ENCODE peak calls at places on chromosomes 11 and 22, in five cellular contexts. One of them, this sample, is unnamed.

GRCh38 chr22:27245056-27245455 is 556.5 kb downstream of the MN1 start:
- DNase-seq in ovary: no peak
- DNase-seq in kidney: no peak
- DNase-seq in IMR-90: no peak
- DNase-seq in uterus: no peak
- DNase-seq in this sample: no peak

GRCh38 chr11:25775608-25776007 is 556.3 kb upstream of the ANO3 start:
- DNase-seq in uterus: no peak
- DNase-seq in IMR-90: no peak
- DNase-seq in ovary: no peak
- DNase-seq in kidney: no peak
- DNase-seq in this sample: no peak

GRCh38 chr22:49203091-49203862 is 624.4 kb downstream of the BRD1 start:
- DNase-seq in uterus: peak; percentile 1
- DNase-seq in ovary: no peak
- DNase-seq in IMR-90: no peak
- DNase-seq in kidney: peak; percentile 45
- DNase-seq in this sample: no peak

GRCh38 chr22:37128555-37129281 is 19.2 kb upstream of the TMPRSS6 start:
- DNase-seq in kidney: no peak
- DNase-seq in uterus: no peak
- DNase-seq in IMR-90: no peak
- DNase-seq in ovary: no peak
- DNase-seq in this sample: no peak

GRCh38 chr11:3155691-3156258 is 9.3 kb downstream of the OSBPL5 start:
- DNase-seq in IMR-90: no peak
- DNase-seq in uterus: no peak
- DNase-seq in kidney: peak; percentile 67
- DNase-seq in ovary: peak; percentile 16
- DNase-seq in this sample: no peak

GRCh38 chr11:8321876-8322275 is 58.2 kb upstream of the LMO1 start:
- DNase-seq in kidney: no peak
- DNase-seq in ovary: no peak
- DNase-seq in IMR-90: no peak
- DNase-seq in uterus: no peak
- DNase-seq in this sample: no peak

GRCh38 chr11:35321111-35321510 is 98.2 kb downstream of the SLC1A2 start:
- DNase-seq in kidney: no peak
- DNase-seq in IMR-90: no peak
- DNase-seq in uterus: no peak
- DNase-seq in ovary: no peak
- DNase-seq in this sample: no peak

GRCh38 chr22:48772286-48772907 is 1055.3 kb downstream of the BRD1 start:
- DNase-seq in kidney: no peak
- DNase-seq in ovary: no peak
- DNase-seq in IMR-90: no peak
- DNase-seq in uterus: no peak
- DNase-seq in this sample: no peak

GRCh38 chr22:34429314-34429713 is 509.0 kb upstream of the LARGE1 start:
- DNase-seq in ovary: no peak
- DNase-seq in uterus: no peak
- DNase-seq in IMR-90: no peak
- DNase-seq in kidney: no peak
- DNase-seq in this sample: no peak

GRCh38 chr22:39405346-39406085 is 5.9 kb downstream of the TAB1 start:
- DNase-seq in IMR-90: peak; percentile 65
- DNase-seq in kidney: peak; percentile 73
- DNase-seq in ovary: peak; percentile 64
- DNase-seq in uterus: peak; percentile 34
- DNase-seq in this sample: peak; percentile 37
- TF ChIP-seq CTCF in IMR-90: peak; percentile 33
- TF ChIP-seq CTCF in kidney: no peak
- TF ChIP-seq CTCF in ovary: no peak
- TF ChIP-seq CTCF in uterus: no peak
- TF ChIP-seq CTCF in this sample: no peak

GRCh38 chr11:101439488-101439887 is 144.3 kb downstream of the TRPC6 start:
- DNase-seq in ovary: no peak
- DNase-seq in kidney: no peak
- DNase-seq in uterus: no peak
- DNase-seq in IMR-90: no peak
- DNase-seq in this sample: no peak
- TF ChIP-seq CTCF in ovary: no peak
- TF ChIP-seq CTCF in kidney: no peak
- TF ChIP-seq CTCF in uterus: no peak
- TF ChIP-seq CTCF in IMR-90: peak; percentile 2
- TF ChIP-seq CTCF in this sample: no peak

DNA sequence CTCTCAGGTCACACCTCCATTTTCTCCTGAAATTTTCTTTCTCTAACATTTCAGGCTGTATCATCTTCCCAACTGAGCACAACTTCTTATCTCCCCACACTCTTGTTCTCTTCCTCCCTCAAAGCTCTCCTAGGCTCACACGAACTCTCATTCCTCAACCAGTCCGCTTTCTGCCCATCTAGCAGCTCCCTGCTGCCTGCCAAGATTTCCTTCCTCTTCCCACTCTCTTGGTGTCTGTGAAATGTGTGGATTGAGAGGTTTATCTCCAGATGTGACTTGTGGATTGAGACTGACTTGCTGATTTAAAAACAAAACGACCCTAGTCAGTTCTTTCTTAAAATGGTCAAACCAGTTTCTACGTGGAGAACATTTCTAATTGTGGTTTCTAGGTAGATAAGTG is 106.3 kb downstream of the MTNR1B start:
- DNase-seq in IMR-90: no peak
- DNase-seq in ovary: no peak
- DNase-seq in uterus: no peak
- DNase-seq in kidney: no peak
- DNase-seq in this sample: no peak
- TF ChIP-seq CTCF in IMR-90: no peak
- TF ChIP-seq CTCF in ovary: no peak
- TF ChIP-seq CTCF in uterus: no peak
- TF ChIP-seq CTCF in kidney: no peak
- TF ChIP-seq CTCF in this sample: no peak

GRCh38 chr11:111582881-111583280 is 19.4 kb upstream of the SIK2 start:
- DNase-seq in uterus: no peak
- DNase-seq in ovary: no peak
- DNase-seq in IMR-90: peak; percentile 74
- DNase-seq in kidney: no peak
- DNase-seq in this sample: no peak

GRCh38 chr11:111585371-111585770 is 16.9 kb upstream of the SIK2 start:
- DNase-seq in kidney: no peak
- DNase-seq in IMR-90: peak; percentile 90
- DNase-seq in uterus: no peak
- DNase-seq in ovary: no peak
- DNase-seq in this sample: no peak

GRCh38 chr11:111589114-111589513 is 13.1 kb upstream of the SIK2 start:
- DNase-seq in kidney: no peak
- DNase-seq in ovary: no peak
- DNase-seq in uterus: no peak
- DNase-seq in IMR-90: no peak
- DNase-seq in this sample: no peak

GRCh38 chr11:111582163-111582562 is 20.1 kb upstream of the SIK2 start:
- DNase-seq in IMR-90: no peak
- DNase-seq in uterus: no peak
- DNase-seq in kidney: no peak
- DNase-seq in ovary: no peak
- DNase-seq in this sample: no peak

GRCh38 chr11:111586305-111586915 is 15.8 kb upstream of the SIK2 start:
- DNase-seq in kidney: no peak
- DNase-seq in ovary: no peak
- DNase-seq in IMR-90: peak; percentile 66
- DNase-seq in uterus: peak; percentile 57
- DNase-seq in this sample: no peak
- TF ChIP-seq CTCF in kidney: peak; percentile 62
- TF ChIP-seq CTCF in ovary: no peak
- TF ChIP-seq CTCF in IMR-90: peak; percentile 63
- TF ChIP-seq CTCF in uterus: peak; percentile 52
- TF ChIP-seq CTCF in this sample: no peak

DNA sequence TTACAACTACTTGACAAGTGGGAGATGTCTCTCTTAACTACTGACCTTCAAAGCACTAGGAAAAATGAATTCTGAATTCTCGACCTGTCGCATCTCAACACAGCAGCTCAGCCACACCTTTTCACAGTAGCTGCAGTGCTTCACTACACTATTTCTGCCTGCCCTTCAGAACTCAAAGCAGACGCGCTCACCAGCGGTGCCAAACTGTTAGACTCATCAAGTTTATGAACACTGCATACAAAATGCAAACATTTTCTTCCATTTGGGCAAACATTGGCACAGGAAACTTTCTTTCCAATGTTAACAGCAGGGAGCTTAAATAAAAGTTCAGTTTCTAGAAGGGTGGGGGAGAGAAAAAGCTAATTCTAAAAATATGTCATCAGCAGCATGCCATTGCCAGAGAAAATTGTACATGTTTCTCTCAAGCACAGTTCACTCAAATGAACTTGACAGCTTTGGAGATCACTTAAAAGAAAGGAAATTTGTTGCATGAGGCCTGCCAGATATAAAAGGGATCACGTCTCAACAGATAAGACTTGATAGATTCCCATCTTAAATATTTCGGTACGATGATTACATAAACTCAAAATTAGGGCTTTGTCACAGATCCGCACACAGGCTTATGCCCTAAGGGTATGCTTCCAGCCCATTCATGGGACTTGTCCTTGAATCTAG is 82.7 kb downstream of the CADM1 start:
- DNase-seq in uterus: no peak
- DNase-seq in kidney: no peak
- DNase-seq in IMR-90: no peak
- DNase-seq in ovary: no peak
- DNase-seq in this sample: no peak
- TF ChIP-seq CTCF in uterus: no peak
- TF ChIP-seq CTCF in kidney: no peak
- TF ChIP-seq CTCF in IMR-90: no peak
- TF ChIP-seq CTCF in ovary: no peak
- TF ChIP-seq CTCF in this sample: no peak

DNA sequence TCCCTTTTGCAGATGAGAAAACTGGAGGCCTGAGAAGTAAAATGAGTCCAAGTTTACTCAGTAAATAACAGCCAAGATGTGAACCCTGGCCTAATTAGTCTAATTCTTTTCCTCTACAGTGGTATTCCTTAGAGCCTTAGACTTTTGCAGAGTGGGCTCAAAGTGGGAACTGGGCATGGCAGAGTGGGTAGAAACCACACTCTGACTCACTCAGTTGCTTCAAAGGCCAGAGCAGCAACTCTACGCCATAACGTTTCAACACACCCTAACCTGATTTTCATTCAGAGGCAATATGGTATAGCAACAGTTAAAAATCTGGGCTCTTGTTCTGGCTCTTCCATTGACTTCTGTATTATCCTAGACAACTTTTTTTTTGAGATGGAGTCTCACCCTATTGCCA is 2.8 kb downstream of the THRSP start:
- DNase-seq in IMR-90: no peak
- DNase-seq in kidney: no peak
- DNase-seq in uterus: no peak
- DNase-seq in ovary: no peak
- DNase-seq in this sample: no peak
- TF ChIP-seq CTCF in IMR-90: no peak
- TF ChIP-seq CTCF in kidney: no peak
- TF ChIP-seq CTCF in uterus: no peak
- TF ChIP-seq CTCF in ovary: no peak
- TF ChIP-seq CTCF in this sample: no peak

GRCh38 chr11:115129771-115130306 is 374.4 kb downstream of the CADM1 start:
- DNase-seq in kidney: no peak
- DNase-seq in uterus: no peak
- DNase-seq in ovary: no peak
- DNase-seq in IMR-90: no peak
- DNase-seq in this sample: no peak

GRCh38 chr11:115135936-115136335 is 368.3 kb downstream of the CADM1 start:
- DNase-seq in IMR-90: no peak
- DNase-seq in kidney: peak; percentile 39
- DNase-seq in uterus: no peak
- DNase-seq in ovary: no peak
- DNase-seq in this sample: no peak

GRCh38 chr11:115133810-115134209 is 370.4 kb downstream of the CADM1 start:
- DNase-seq in uterus: no peak
- DNase-seq in kidney: no peak
- DNase-seq in IMR-90: no peak
- DNase-seq in ovary: no peak
- DNase-seq in this sample: no peak

GRCh38 chr11:115134886-115135285 is 369.3 kb downstream of the CADM1 start:
- DNase-seq in uterus: no peak
- DNase-seq in kidney: peak; percentile 25
- DNase-seq in ovary: no peak
- DNase-seq in IMR-90: no peak
- DNase-seq in this sample: no peak

GRCh38 chr11:115132829-115133228 is 371.4 kb downstream of the CADM1 start:
- DNase-seq in uterus: no peak
- DNase-seq in IMR-90: no peak
- DNase-seq in ovary: no peak
- DNase-seq in kidney: no peak
- DNase-seq in this sample: no peak
- TF ChIP-seq CTCF in uterus: no peak
- TF ChIP-seq CTCF in IMR-90: no peak
- TF ChIP-seq CTCF in ovary: no peak
- TF ChIP-seq CTCF in kidney: peak; percentile 32
- TF ChIP-seq CTCF in this sample: no peak